ENCODE peak calls at places on chromosomes 4 and X, in seven cellular contexts. Q is IMR-90, U is trophoblast cell, N is H1, Y is mesendoderm, H is H9, V is neuronal stem cell. O is an unnamed sample.

GRCh38 chr4:150173420-150173819 is 95.2 kb downstream of the DCLK2 start:
- DNase-seq in U (no peak), Y (no peak), H (no peak), N (no peak), V (no peak), Q (no peak), O (peak; percentile 50)

GRCh38 chr4:36111180-36111579 is 133.1 kb downstream of the ARAP2 start:
- DNase-seq in H (no peak), Q (peak; percentile 23), N (no peak), U (no peak), V (no peak), Y (no peak), O (no peak)

GRCh38 chrX:25025615-25026014 is 9.8 kb upstream of the ARX start:
- DNase-seq in V (no peak), N (no peak), H (no peak), Y (no peak), Q (no peak), U (no peak), O (no peak)

GRCh38 chrX:64202808-64203320 is 2.6 kb downstream of the AMER1 start:
- DNase-seq in N (no peak), Y (no peak), Q (peak; percentile 16), U (no peak), H (no peak), V (no peak), O (no peak)

GRCh38 chrX:41116948-41117347 is 31.7 kb downstream of the USP9X start:
- DNase-seq in U (no peak), Q (no peak), H (no peak), Y (no peak), V (no peak), N (no peak), O (no peak)

GRCh38 chr4:55475394-55476243 is 71.1 kb downstream of the CLOCK start:
- DNase-seq in V (no peak), N (no peak), Q (peak; percentile 77), H (no peak), U (no peak), Y (no peak), O (peak; percentile 45)

GRCh38 chr4:152590179-152591031 is 54.5 kb upstream of the FBXW7 start:
- DNase-seq in V (no peak), H (no peak), Y (peak; percentile 40), Q (peak; percentile 89), U (peak; percentile 74), N (no peak), O (peak; percentile 99)

GRCh38 chrX:38939067-38939466 is 137.8 kb downstream of the MID1IP1 start:
- DNase-seq in U (no peak), H (no peak), V (no peak), Q (peak; percentile 55), N (no peak), Y (no peak), O (peak; percentile 44)

GRCh38 chr4:120207021-120207420 is 140.4 kb upstream of the MAD2L1 start:
- DNase-seq in Q (no peak), N (no peak), Y (no peak), V (no peak), H (no peak), U (no peak), O (no peak)

GRCh38 chr4:37653601-37654000 is 32.6 kb downstream of the RELL1 start:
- DNase-seq in N (no peak), Y (peak; percentile 89), V (no peak), H (peak; percentile 44), U (no peak), Q (no peak), O (no peak)

GRCh38 chr4:37648084-37648817 is 37.9 kb downstream of the RELL1 start:
- DNase-seq in Y (peak; percentile 93), Q (peak; percentile 96), U (peak; percentile 44), V (no peak), N (no peak), H (peak; percentile 60), O (peak; percentile 97)

GRCh38 chr4:37651781-37652377 is 34.3 kb downstream of the RELL1 start:
- DNase-seq in Q (no peak), H (no peak), U (no peak), V (no peak), N (no peak), Y (no peak), O (no peak)

GRCh38 chr4:37656649-37657048 is 29.5 kb downstream of the RELL1 start:
- DNase-seq in N (no peak), H (no peak), Y (no peak), Q (no peak), V (no peak), U (no peak), O (no peak)

GRCh38 chr4:37652747-37653527 is 33.2 kb downstream of the RELL1 start:
- DNase-seq in U (no peak), V (no peak), Q (no peak), H (no peak), N (no peak), Y (no peak), O (no peak)
- H3K4ac ChIP-seq in U (no peak overlapping the region), V (no peak overlapping the region), Q (no peak overlapping the region), H (no peak overlapping the region), N (no peak overlapping the region), Y (no peak overlapping the region), O (no peak overlapping the region)

GRCh38 chrX:3326721-3327120 is 19.7 kb downstream of the MXRA5 start:
- DNase-seq in Q (peak; percentile 10), N (no peak), H (no peak), Y (peak; percentile 1), U (no peak), V (no peak), O (peak; percentile 31)
- H3K4ac ChIP-seq in Q (no peak overlapping the region), N (no peak overlapping the region), H (no peak overlapping the region), Y (no peak overlapping the region), U (no peak overlapping the region), V (no peak overlapping the region), O (no peak overlapping the region)

DNA sequence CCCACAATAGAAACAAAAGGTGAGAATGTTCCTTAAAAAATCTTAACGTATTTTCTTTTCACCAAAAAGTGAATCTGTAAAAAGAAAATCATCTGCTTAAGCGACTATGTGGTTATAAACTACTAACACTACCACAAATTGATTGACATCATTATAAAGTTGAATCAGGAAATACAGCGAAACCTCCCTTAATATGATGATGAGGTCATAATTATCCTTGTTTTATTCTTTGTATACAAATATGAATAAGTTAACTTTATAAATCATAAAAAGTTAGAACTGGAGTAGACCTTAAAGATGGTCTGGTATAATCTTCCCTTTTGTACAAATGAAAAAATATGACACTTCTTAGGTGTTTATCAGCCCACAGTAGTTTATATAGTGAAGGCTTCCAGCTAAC is 35.6 kb downstream of the NFKB1 start:
- DNase-seq in Q (no peak), V (no peak), U (no peak), Y (no peak), H (no peak), N (no peak), O (no peak)
- H3K4ac ChIP-seq in Q (no peak overlapping the region), V (no peak overlapping the region), U (no peak overlapping the region), Y (no peak overlapping the region), H (no peak overlapping the region), N (no peak overlapping the region), O (no peak overlapping the region)

DNA sequence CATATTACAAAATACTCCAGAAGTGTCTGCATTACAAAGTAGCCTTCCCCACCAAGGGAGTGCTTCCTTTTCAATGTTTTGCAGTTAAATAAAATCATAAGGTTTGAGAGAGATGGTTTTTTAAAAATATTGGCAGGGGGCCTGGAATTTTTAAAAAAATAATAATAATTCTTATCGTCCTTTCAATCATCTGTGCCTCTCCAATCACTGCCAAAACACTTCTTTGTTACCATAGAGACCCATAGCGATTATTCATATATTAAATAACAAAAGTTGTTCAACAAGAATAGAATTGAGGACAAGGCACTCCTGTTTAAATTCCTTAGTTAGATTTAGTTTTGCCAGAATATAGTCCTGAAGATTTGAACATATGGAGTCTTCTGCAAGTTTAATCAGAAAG is 203.1 kb downstream of the FAT4 start:
- DNase-seq in Q (no peak), N (no peak), H (no peak), Y (no peak), U (no peak), V (no peak), O (no peak)
- H3K4ac ChIP-seq in Q (no peak overlapping the region), N (no peak overlapping the region), H (no peak overlapping the region), Y (no peak overlapping the region), U (no peak overlapping the region), V (no peak overlapping the region), O (no peak overlapping the region)

GRCh38 chr4:16915956-16916355 is 17.5 kb upstream of the LDB2 start:
- DNase-seq in V (no peak), N (no peak), U (no peak), Q (no peak), H (no peak), Y (no peak), O (no peak)

GRCh38 chr4:16909245-16909644 is 10.8 kb upstream of the LDB2 start:
- DNase-seq in Q (no peak), U (no peak), H (no peak), N (no peak), Y (no peak), V (no peak), O (no peak)

GRCh38 chr4:16914208-16914607 is 15.8 kb upstream of the LDB2 start:
- DNase-seq in V (no peak), U (no peak), N (no peak), Y (peak; percentile 78), Q (peak; percentile 34), H (peak; percentile 59), O (peak; percentile 26)

GRCh38 chr4:16916719-16917337 is 18.4 kb upstream of the LDB2 start:
- DNase-seq in H (peak; percentile 89), Q (no peak), V (no peak), Y (peak; percentile 92), N (peak; percentile 94), U (peak; percentile 46), O (peak; percentile 42)

GRCh38 chr4:16912896-16913295 is 14.5 kb upstream of the LDB2 start:
- DNase-seq in N (no peak), U (no peak), V (no peak), Y (no peak), Q (no peak), H (no peak), O (no peak)
- H3K4ac ChIP-seq in N (no peak overlapping the region), U (no peak overlapping the region), V (no peak overlapping the region), Y (no peak overlapping the region), Q (no peak overlapping the region), H (no peak overlapping the region), O (no peak overlapping the region)

DNA sequence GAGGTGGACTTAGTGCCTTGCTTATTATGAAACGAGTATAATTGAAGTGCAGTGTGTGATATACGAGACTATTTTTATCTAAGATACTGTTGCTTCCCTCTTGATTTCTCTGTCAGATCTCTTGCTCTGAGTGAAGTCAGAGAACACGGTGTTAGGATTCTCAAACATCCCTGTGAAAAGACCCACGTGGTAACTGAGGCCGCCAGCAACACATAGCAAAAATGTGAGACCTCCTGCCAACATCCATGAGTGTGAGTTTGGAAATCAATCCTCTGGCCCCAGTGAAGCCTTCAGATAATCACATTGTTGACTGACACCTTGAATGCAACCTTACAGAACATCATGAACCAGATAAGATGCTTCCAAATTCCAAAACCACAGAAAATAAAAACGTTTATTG is 954.4 kb downstream of the FAT4 start:
- DNase-seq in Q (peak; percentile 7), V (no peak), Y (peak; percentile 59), N (no peak), H (no peak), U (no peak), O (no peak)
- H3K4ac ChIP-seq in Q (no peak overlapping the region), V (no peak overlapping the region), Y (no peak overlapping the region), N (no peak overlapping the region), H (no peak overlapping the region), U (no peak overlapping the region), O (no peak overlapping the region)

DNA sequence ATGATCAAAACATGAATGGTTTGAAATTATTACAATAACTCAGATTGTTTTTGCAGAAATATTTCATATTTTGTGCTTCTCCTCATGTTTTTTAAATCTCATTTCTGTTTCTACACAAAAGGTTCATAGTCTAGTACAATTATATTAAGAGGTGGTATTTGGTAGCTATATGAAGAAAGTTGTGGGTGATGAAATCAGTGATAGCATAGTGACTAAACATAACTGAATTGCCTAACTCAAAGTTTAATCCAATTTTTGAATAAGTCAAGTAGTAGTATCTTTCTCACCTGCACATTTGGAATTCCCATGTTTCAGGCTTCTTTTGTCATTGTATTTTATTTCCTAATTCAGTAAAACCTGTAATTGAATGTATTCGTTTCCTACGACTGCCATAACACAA is 648.7 kb downstream of the GRID2 start:
- DNase-seq in Q (no peak), Y (no peak), H (no peak), V (no peak), N (no peak), U (no peak), O (no peak)
- H3K4ac ChIP-seq in Q (no peak overlapping the region), Y (no peak overlapping the region), H (no peak overlapping the region), V (no peak overlapping the region), N (no peak overlapping the region), U (no peak overlapping the region), O (no peak overlapping the region)

O was measured in mesenchymal stem cell.